ENCODE peak calls at places on chromosome 1, in nine cellular contexts. J, C, N, X, G, E, H, V and A are unnamed samples.

GRCh38 chr1:27133990-27134389 is 20.9 kb downstream of the SLC9A1 start:
- DNase-seq in J (no peak), C (no peak), N (no peak), X (no peak), G (no peak), E (no peak), H (no peak), V (no peak), A (no peak)

GRCh38 chr1:20037877-20038276 is 32.1 kb upstream of the PLA2G5 start:
- DNase-seq in J (no peak), C (peak), N (no peak), X (no peak), G (no peak), E (no peak), H (no peak), V (no peak), A (no peak)

GRCh38 chr1:154896811-154897286 is 26.8 kb upstream of the KCNN3 start:
- DNase-seq in J (no peak), C (no peak), N (no peak), X (no peak), G (no peak), E (peak), H (no peak), V (no peak), A (no peak)

GRCh38 chr1:61141288-61142044 is 59.1 kb downstream of the NFIA start:
- DNase-seq in J (peak), C (peak), N (no peak), X (no peak), G (no peak), E (no peak), H (no peak), V (peak), A (no peak)

GRCh38 chr1:6603851-6604558 is 1.3 kb upstream of the KLHL21 start:
- DNase-seq in J (peak), C (peak), N (peak), X (peak), G (peak), E (peak), H (peak), V (peak), A (no peak)

GRCh38 chr1:178531897-178532296 is 19.0 kb downstream of the TEX35 start:
- DNase-seq in J (no peak), C (no peak), N (no peak), X (no peak), G (no peak), E (no peak), H (no peak), V (no peak), A (no peak)

GRCh38 chr1:116907351-116907750 is 2.4 kb upstream of the PTGFRN start:
- DNase-seq in J (no peak), C (no peak), N (no peak), X (no peak), G (no peak), E (no peak), H (no peak), V (no peak), A (no peak)

GRCh38 chr1:241503444-241503843 is 16.1 kb downstream of the FH start:
- DNase-seq in J (no peak), C (no peak), N (no peak), X (no peak), G (no peak), E (no peak), H (no peak), V (no peak), A (no peak)

GRCh38 chr1:152743371-152744145 is 14.3 kb upstream of the KPRP start:
- DNase-seq in J (peak), C (no peak), N (no peak), X (no peak), G (no peak), E (no peak), H (no peak), V (no peak), A (no peak)

GRCh38 chr1:161119017-161119378 is 1.1 kb downstream of the NIT1 start:
- DNase-seq in J (no peak), C (no peak), N (no peak), X (peak), G (no peak), E (no peak), H (peak), V (no peak), A (no peak)

GRCh38 chr1:196361112-196361714 is 247.0 kb downstream of the KCNT2 start:
- DNase-seq in J (peak), C (no peak), N (no peak), X (no peak), G (no peak), E (no peak), H (peak), V (peak), A (peak)

GRCh38 chr1:25657786-25658760 is 41.5 kb downstream of the MAN1C1 start:
- DNase-seq in J (no peak), C (no peak), N (no peak), X (no peak), G (peak), E (no peak), H (no peak), V (no peak), A (no peak)

GRCh38 chr1:77044133-77044849 is 174.9 kb downstream of the PIGK start:
- DNase-seq in J (peak), C (no peak), N (no peak), X (no peak), G (no peak), E (peak), H (no peak), V (peak), A (no peak)

GRCh38 chr1:77051406-77051805 is 167.8 kb downstream of the PIGK start:
- DNase-seq in J (no peak), C (no peak), N (no peak), X (no peak), G (no peak), E (no peak), H (no peak), V (no peak), A (no peak)

GRCh38 chr1:77047978-77048614 is 171.1 kb downstream of the PIGK start:
- DNase-seq in J (no peak), C (no peak), N (no peak), X (no peak), G (no peak), E (no peak), H (no peak), V (no peak), A (no peak)

DNA sequence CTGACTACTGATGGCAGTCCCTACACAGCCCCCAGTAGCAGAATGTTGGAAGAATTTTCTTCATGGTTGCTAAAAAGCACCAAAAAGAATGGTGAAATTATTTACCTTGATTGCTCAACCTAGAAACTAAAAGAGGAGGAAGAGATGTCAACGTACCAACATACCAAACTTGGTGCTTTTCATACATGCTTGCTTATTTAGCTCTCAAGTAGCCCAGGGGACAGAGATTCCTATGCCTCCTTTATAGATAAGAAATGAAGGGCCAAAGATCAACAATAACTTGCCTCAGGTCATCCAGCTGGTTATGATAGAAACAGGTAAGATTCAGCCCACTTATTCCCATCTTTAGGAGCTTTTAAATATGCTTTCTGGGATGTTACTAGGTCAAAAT is 170.6 kb downstream of the PIGK start:
- DNase-seq in J (no peak), C (no peak), N (no peak), X (no peak), G (no peak), E (no peak), H (no peak), V (no peak), A (no peak)
- H3K4me3 ChIP-seq in J (no peak), C (no peak), N (no peak), X (no peak), G (no peak), E (no peak), H (no peak), V (no peak), A (no peak)

GRCh38 chr1:228415853-228416216 is 826 bp downstream of the TRIM17 start:
- DNase-seq in J (no peak), C (no peak), N (no peak), X (no peak), G (no peak), E (no peak), H (no peak), V (no peak), A (no peak)

GRCh38 chr1:228417471-228418203 is 976 bp upstream of the TRIM17 start:
- DNase-seq in J (no peak), C (no peak), N (no peak), X (no peak), G (no peak), E (no peak), H (no peak), V (peak), A (no peak)

GRCh38 chr1:228417061-228417460 is 400 bp upstream of the TRIM17 start:
- DNase-seq in J (no peak), C (no peak), N (no peak), X (no peak), G (no peak), E (no peak), H (no peak), V (no peak), A (no peak)

GRCh38 chr1:228415221-228415620 is 1.4 kb downstream of the TRIM17 start:
- DNase-seq in J (no peak), C (no peak), N (no peak), X (no peak), G (no peak), E (peak), H (no peak), V (no peak), A (no peak)

GRCh38 chr1:228416217-228416971 is at the start of gene TRIM17:
- DNase-seq in J (no peak), C (no peak), N (no peak), X (no peak), G (peak), E (peak), H (peak), V (peak), A (no peak)
- TF ChIP-seq CTCF in J (peak), C (peak), N (peak), X (peak), G (no peak), E (peak), H (peak), V (peak), A (no peak)

DNA sequence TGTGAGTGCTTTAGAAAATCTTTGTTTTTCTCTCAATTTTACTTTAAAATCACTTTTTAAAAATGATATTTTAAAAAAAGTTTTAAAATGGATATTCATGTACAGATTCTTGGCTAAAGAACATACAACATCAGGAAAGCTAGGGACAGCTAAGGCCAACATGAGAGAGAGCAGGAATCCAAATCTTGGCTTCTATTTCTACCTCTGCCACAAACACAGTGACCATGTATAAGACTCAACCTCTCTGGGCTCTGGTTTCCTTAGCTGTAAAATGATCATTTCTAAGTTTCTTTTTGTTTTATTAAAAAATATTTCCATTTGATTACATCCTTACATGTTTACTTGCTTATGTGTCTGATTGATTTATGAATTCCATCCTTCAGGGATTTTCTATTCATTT is 1.2 kb downstream of the VCAM1 start:
- DNase-seq in J (no peak), C (no peak), N (no peak), X (no peak), G (no peak), E (no peak), H (no peak), V (no peak), A (no peak)
- H3K4me3 ChIP-seq in J (peak), C (no peak), N (peak), X (peak), G (no peak), E (peak), H (peak), V (no peak), A (peak)

DNA sequence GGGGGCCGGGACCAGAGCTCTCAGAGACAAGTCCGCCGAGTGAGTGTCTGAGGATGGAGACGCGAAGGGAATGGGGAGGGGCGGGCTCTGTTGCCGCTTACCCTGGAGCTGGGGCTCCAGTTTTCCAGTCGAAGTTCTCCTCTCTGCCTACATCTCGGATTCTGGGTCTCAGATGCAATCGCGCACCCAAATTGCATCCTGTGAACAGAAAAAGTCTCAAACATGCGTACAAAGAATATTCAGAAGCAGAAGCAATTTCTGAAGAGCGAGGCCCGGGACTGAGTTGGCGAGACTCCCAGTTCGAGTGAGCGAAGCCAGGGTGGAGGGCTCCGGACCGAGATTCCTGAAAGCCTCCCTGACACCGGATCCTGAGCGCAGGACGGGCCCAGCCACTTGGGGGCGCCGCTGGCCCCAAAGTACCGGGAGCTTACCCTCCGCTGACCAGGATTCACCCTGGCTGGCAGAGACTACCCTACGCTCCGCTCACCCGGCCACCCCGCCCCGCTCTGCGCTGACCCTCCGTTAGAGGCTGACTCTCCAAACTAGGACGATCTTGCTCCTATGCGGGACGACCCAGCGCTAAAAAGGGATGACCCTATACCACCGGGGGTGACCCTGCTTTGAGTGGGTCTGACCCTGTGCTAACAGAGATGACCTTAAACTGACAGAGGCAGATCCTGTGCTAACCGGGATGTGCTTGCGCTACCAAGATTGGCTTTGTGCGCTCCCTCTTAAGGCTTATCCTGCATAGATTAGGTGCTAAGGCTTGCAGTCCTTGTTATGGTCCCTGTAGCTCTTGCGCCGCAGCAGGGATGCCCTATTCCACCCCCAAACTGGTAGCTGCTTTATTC is 12.1 kb downstream of the FOXD2 start:
- DNase-seq in J (no peak), C (no peak), N (no peak), X (no peak), G (no peak), E (peak), H (peak), V (no peak), A (no peak)
- TF ChIP-seq CTCF in J (peak), C (peak), N (peak), X (peak), G (no peak), E (peak), H (peak), V (peak), A (peak)